ENCODE peak calls at places on chromosomes 11 and 22, in seven cellular contexts. L, J, C, U, T, Y and Z are unnamed samples.

GRCh38 chr11:114762437-114762836 is 84.1 kb downstream of the NXPE2 start:
- DNase-seq in L (peak; percentile 77), J (no peak), C (peak; percentile 59), U (no peak), T (peak; percentile 26), Y (peak; percentile 31), Z (peak; percentile 63)

GRCh38 chr11:22703040-22703439 is 36.6 kb downstream of the GAS2 start:
- DNase-seq in L (no peak), J (peak; percentile 28), C (peak; percentile 18), U (peak; percentile 21), T (peak; percentile 88), Y (no peak), Z (peak; percentile 13)

GRCh38 chr11:74366576-74366975 is 31.7 kb downstream of the PGM2L1 start:
- DNase-seq in L (no peak), J (no peak), C (no peak), U (no peak), T (no peak), Y (no peak), Z (peak; percentile 33)

GRCh38 chr11:2797741-2798361 is 87.7 kb downstream of the CDKN1C start:
- DNase-seq in L (no peak), J (no peak), C (no peak), U (no peak), T (no peak), Y (no peak), Z (no peak)

GRCh38 chr11:78203184-78203583 is 14.5 kb downstream of the USP35 start:
- DNase-seq in L (no peak), J (no peak), C (no peak), U (no peak), T (no peak), Y (no peak), Z (no peak)

GRCh38 chr11:19714387-19715363 is 2.0 kb downstream of the NAV2 start:
- DNase-seq in L (peak; percentile 76), J (no peak), C (peak; percentile 55), U (no peak), T (no peak), Y (no peak), Z (no peak)

GRCh38 chr11:116542386-116542785 is 230.4 kb downstream of the BUD13 start:
- DNase-seq in L (no peak), J (no peak), C (no peak), U (no peak), T (no peak), Y (no peak), Z (no peak)

GRCh38 chr11:1153951-1154487 is 3.7 kb upstream of the MUC5AC start:
- DNase-seq in L (peak; percentile 31), J (peak; percentile 63), C (peak; percentile 55), U (no peak), T (peak; percentile 61), Y (no peak), Z (no peak)

GRCh38 chr11:124535552-124536232 is 7.8 kb downstream of the OR8B12 start:
- DNase-seq in L (no peak), J (no peak), C (peak; percentile 16), U (no peak), T (no peak), Y (no peak), Z (no peak)

GRCh38 chr11:111225871-111226270 is 19.7 kb upstream of the POU2AF2 start:
- DNase-seq in L (no peak), J (no peak), C (no peak), U (no peak), T (no peak), Y (no peak), Z (no peak)

GRCh38 chr11:110297082-110297725 is 790 bp upstream of the RDX start:
- DNase-seq in L (no peak), J (no peak), C (peak; percentile 35), U (no peak), T (peak; percentile 43), Y (no peak), Z (no peak)

GRCh38 chr22:28956506-28956905 is 73.1 kb downstream of the ZNRF3 start:
- DNase-seq in L (no peak), J (no peak), C (no peak), U (no peak), T (no peak), Y (no peak), Z (no peak)

GRCh38 chr22:38327805-38328204 is 10.6 kb upstream of the CSNK1E start:
- DNase-seq in L (no peak), J (no peak), C (no peak), U (no peak), T (no peak), Y (no peak), Z (no peak)

GRCh38 chr11:119673389-119674336 is 55.3 kb downstream of the NECTIN1 start:
- DNase-seq in L (no peak), J (no peak), C (peak; percentile 12), U (peak; percentile 88), T (no peak), Y (no peak), Z (no peak)

GRCh38 chr11:32374261-32374711 is 61.1 kb downstream of the WT1 start:
- DNase-seq in L (peak; percentile 45), J (peak; percentile 19), C (peak; percentile 89), U (peak; percentile 25), T (peak; percentile 62), Y (peak; percentile 46), Z (peak; percentile 46)

GRCh38 chr11:86490582-86490981 is 115.9 kb downstream of the CCDC81 start:
- DNase-seq in L (no peak), J (no peak), C (no peak), U (no peak), T (no peak), Y (no peak), Z (no peak)

GRCh38 chr11:44351898-44352498 is 42.1 kb upstream of the ALX4 start:
- DNase-seq in L (peak; percentile 43), J (peak; percentile 13), C (peak; percentile 37), U (no peak), T (no peak), Y (no peak), Z (no peak)

GRCh38 chr11:133946018-133946417 is 10.8 kb downstream of the IGSF9B start:
- DNase-seq in L (no peak), J (no peak), C (no peak), U (no peak), T (no peak), Y (no peak), Z (no peak)

GRCh38 chr11:133945087-133945974 is 11.4 kb downstream of the IGSF9B start:
- DNase-seq in L (peak; percentile 78), J (no peak), C (peak; percentile 21), U (no peak), T (no peak), Y (no peak), Z (no peak)

GRCh38 chr11:133948711-133949110 is 8.1 kb downstream of the IGSF9B start:
- DNase-seq in L (no peak), J (no peak), C (no peak), U (no peak), T (no peak), Y (no peak), Z (no peak)

GRCh38 chr11:133946541-133947297 is 10.0 kb downstream of the IGSF9B start:
- DNase-seq in L (peak; percentile 91), J (no peak), C (no peak), U (no peak), T (no peak), Y (no peak), Z (no peak)

GRCh38 chr11:133947298-133947905 is 9.4 kb downstream of the IGSF9B start:
- DNase-seq in L (peak; percentile 77), J (no peak), C (peak; percentile 10), U (no peak), T (peak; percentile 20), Y (no peak), Z (no peak)
- H3K4me3 ChIP-seq in L (no peak overlapping the region), J (no peak overlapping the region), C (no peak overlapping the region), U (no peak overlapping the region), T (no peak overlapping the region), Y (no peak overlapping the region), Z (no peak overlapping the region)

GRCh38 chr22:47540011-47540410 is 777.6 kb downstream of the TBC1D22A start:
- DNase-seq in L (no peak), J (no peak), C (no peak), U (no peak), T (no peak), Y (no peak), Z (no peak)
- H3K9me3 ChIP-seq in L (no peaks in the 10 kb centered on the region), J (no peaks in the 10 kb centered on the region), C (no peaks in the 10 kb centered on the region), U (no peaks in the 10 kb centered on the region), T (no peaks in the 10 kb centered on the region), Y (peaks cover 65% of the 10 kb centered on the region), Z (peaks cover 7% of the 10 kb centered on the region)

GRCh38 chr11:61654397-61654829 is 25.8 kb upstream of the DAGLA start:
- DNase-seq in L (no peak), J (no peak), C (no peak), U (no peak), T (no peak), Y (no peak), Z (no peak)
- TF ChIP-seq YY1 in L (no peak), J (no peak), C (no peak), U (no peak), T (no peak), Y (no peak), Z (no peak)

GRCh38 chr11:59557940-59558643 is 46.8 kb downstream of the OR4D9 start:
- DNase-seq in L (no peak), J (no peak), C (no peak), U (no peak), T (no peak), Y (no peak), Z (no peak)
- H3K4me3 ChIP-seq in L (peak overlapping the region; percentile 62), J (no peak overlapping the region), C (peak overlapping the region; percentile 33), U (peak overlapping the region; percentile 49), T (peak overlapping the region; percentile 54), Y (peak overlapping the region; percentile 64), Z (peak overlapping the region; percentile 46)

GRCh38 chr11:70625921-70626518 is 227.7 kb downstream of the CTTN start:
- DNase-seq in L (peak; percentile 80), J (no peak), C (no peak), U (no peak), T (no peak), Y (no peak), Z (no peak)

GRCh38 chr11:70623906-70624597 is 225.7 kb downstream of the CTTN start:
- DNase-seq in L (no peak), J (no peak), C (no peak), U (no peak), T (no peak), Y (no peak), Z (no peak)

GRCh38 chr11:70627219-70627618 is 228.9 kb downstream of the CTTN start:
- DNase-seq in L (no peak), J (no peak), C (no peak), U (no peak), T (peak; percentile 50), Y (no peak), Z (no peak)

GRCh38 chr11:70624598-70624993 is 226.3 kb downstream of the CTTN start:
- DNase-seq in L (no peak), J (no peak), C (no peak), U (no peak), T (no peak), Y (no peak), Z (no peak)

DNA sequence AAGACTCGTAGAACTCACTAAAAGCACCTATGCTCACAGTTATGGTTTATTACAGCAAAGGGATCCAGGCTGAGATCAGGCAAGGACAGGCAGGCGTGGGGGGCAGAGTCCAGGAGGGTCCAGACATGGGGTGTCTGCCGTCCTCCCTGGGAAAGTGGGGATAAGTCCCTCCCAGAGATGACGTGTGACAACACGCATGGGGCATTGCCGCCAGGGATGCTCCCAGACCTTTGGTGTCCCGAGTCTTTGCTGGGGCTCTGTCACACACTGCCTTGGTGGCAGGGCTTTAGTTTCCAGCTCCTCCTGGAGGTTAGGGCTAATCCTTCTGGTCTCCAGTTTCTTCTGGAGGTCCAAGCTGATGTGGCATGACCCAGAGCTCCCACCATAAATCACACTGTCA is 226.7 kb downstream of the CTTN start:
- DNase-seq in L (no peak), J (no peak), C (no peak), U (no peak), T (no peak), Y (no peak), Z (no peak)
- H3K9me3 ChIP-seq in L (no peaks in the 10 kb centered on the region), J (no peaks in the 10 kb centered on the region), C (no peaks in the 10 kb centered on the region), U (no peaks in the 10 kb centered on the region), T (no peaks in the 10 kb centered on the region), Y (peaks cover 5% of the 10 kb centered on the region), Z (no peaks in the 10 kb centered on the region)